ENCODE peak calls at places on chromosome 3, in six cellular contexts. B is ovary, G is stomach, X is transverse colon, I is HCT116, R is A549. E is an unnamed sample.

GRCh38 chr3:157327018-157327417 is 109.6 kb upstream of the PTX3 start:
- DNase-seq in B (no peak), G (no peak), X (no peak), I (no peak), R (no peak), E (no peak)

GRCh38 chr3:122859021-122859805 is 64.3 kb downstream of the SLC49A4 start:
- DNase-seq in B (no peak), G (no peak), X (no peak), I (no peak), R (no peak), E (no peak)

GRCh38 chr3:124699686-124700396 is 30.4 kb upstream of the UMPS start:
- DNase-seq in B (no peak), G (no peak), X (no peak), I (no peak), R (no peak), E (peak; percentile 72)

GRCh38 chr3:8445861-8446260 is 55.8 kb upstream of the LMCD1 start:
- DNase-seq in B (no peak), G (no peak), X (no peak), I (no peak), R (peak; percentile 82), E (no peak)

GRCh38 chr3:119812491-119813058 is 30.7 kb downstream of the NR1I2 start:
- DNase-seq in B (no peak), G (no peak), X (no peak), I (no peak), R (no peak), E (no peak)

GRCh38 chr3:110027446-110027845 is 690.1 kb upstream of the DPPA4 start:
- DNase-seq in B (no peak), G (no peak), X (no peak), I (peak; percentile 8), R (no peak), E (no peak)

GRCh38 chr3:23701711-23702110 is 104.0 kb upstream of the UBE2E1 start:
- DNase-seq in B (no peak), G (no peak), X (no peak), I (no peak), R (no peak), E (no peak)

GRCh38 chr3:10585945-10586344 is 80.6 kb upstream of the ATP2B2 start:
- DNase-seq in B (no peak), G (no peak), X (no peak), I (no peak), R (no peak), E (no peak)

GRCh38 chr3:64575211-64575844 is 112.5 kb downstream of the ADAMTS9 start:
- DNase-seq in B (no peak), G (no peak), X (no peak), I (peak; percentile 13), R (peak; percentile 25), E (no peak)

GRCh38 chr3:195616681-195617080 is 32.9 kb upstream of the APOD start:
- DNase-seq in B (no peak), G (no peak), X (no peak), I (no peak), R (no peak), E (no peak)

GRCh38 chr3:9884555-9885165 is 4.6 kb upstream of the CIDEC start:
- DNase-seq in B (no peak), G (no peak), X (no peak), I (peak; percentile 89), R (peak; percentile 93), E (no peak)

GRCh38 chr3:147417896-147418295 is 8.7 kb downstream of the ZIC1 start:
- DNase-seq in B (no peak), G (no peak), X (no peak), I (no peak), R (no peak), E (no peak)

GRCh38 chr3:169822540-169822939 is 9.8 kb upstream of the LRRC34 start:
- DNase-seq in B (no peak), G (no peak), X (peak; percentile 20), I (no peak), R (no peak), E (no peak)

GRCh38 chr3:89971329-89971728 is 863.9 kb downstream of the EPHA3 start:
- DNase-seq in B (no peak), G (no peak), X (no peak), I (no peak), R (no peak), E (no peak)

GRCh38 chr3:54994026-54994626 is 66.3 kb upstream of the LRTM1 start:
- DNase-seq in B (no peak), G (no peak), X (no peak), I (no peak), R (no peak), E (no peak)

GRCh38 chr3:50122661-50123391 is 32.3 kb upstream of the SEMA3F start:
- DNase-seq in B (no peak), G (no peak), X (no peak), I (no peak), R (no peak), E (no peak)

GRCh38 chr3:9122732-9123364 is 126.6 kb downstream of the SRGAP3 start:
- DNase-seq in B (no peak), G (no peak), X (peak; percentile 78), I (no peak), R (no peak), E (no peak)

GRCh38 chr3:4983739-4984510 is 4.7 kb downstream of the BHLHE40 start:
- DNase-seq in B (peak; percentile 34), G (peak; percentile 61), X (peak; percentile 72), I (peak; percentile 73), R (peak; percentile 75), E (no peak)

GRCh38 chr3:49900491-49901153 is 3.1 kb downstream of the MST1R start:
- DNase-seq in B (no peak), G (peak; percentile 93), X (peak; percentile 90), I (peak; percentile 92), R (peak; percentile 84), E (no peak)

GRCh38 chr3:48428863-48429415 is 947 bp downstream of the PLXNB1 start:
- DNase-seq in B (peak; percentile 70), G (peak; percentile 40), X (peak; percentile 60), I (no peak), R (no peak), E (peak; percentile 65)

GRCh38 chr3:105634719-105635118 is 234.1 kb downstream of the CBLB start:
- DNase-seq in B (no peak), G (no peak), X (no peak), I (no peak), R (no peak), E (no peak)

GRCh38 chr3:153740109-153740508 is 381.1 kb upstream of the ARHGEF26 start:
- DNase-seq in B (no peak), G (no peak), X (no peak), I (no peak), R (no peak), E (no peak)

GRCh38 chr3:17047162-17047561 is 162.4 kb downstream of the PLCL2 start:
- DNase-seq in B (no peak), G (no peak), X (no peak), I (no peak), R (no peak), E (no peak)

GRCh38 chr3:93906245-93906644 is 67.5 kb downstream of the PROS1 start:
- DNase-seq in B (peak; percentile 28), G (no peak), X (no peak), I (no peak), R (no peak), E (no peak)

GRCh38 chr3:121493431-121493830 is 52.4 kb downstream of the POLQ start:
- DNase-seq in B (no peak), G (no peak), X (no peak), I (no peak), R (no peak), E (no peak)

GRCh38 chr3:121491683-121492082 is 54.1 kb downstream of the POLQ start:
- DNase-seq in B (no peak), G (no peak), X (no peak), I (no peak), R (no peak), E (no peak)

GRCh38 chr3:121490161-121490560 is 55.6 kb downstream of the POLQ start:
- DNase-seq in B (no peak), G (no peak), X (no peak), I (no peak), R (no peak), E (no peak)

GRCh38 chr3:121483290-121483689 is 62.5 kb downstream of the POLQ start:
- DNase-seq in B (no peak), G (no peak), X (no peak), I (no peak), R (no peak), E (no peak)

GRCh38 chr3:121488628-121489027 is 57.2 kb downstream of the POLQ start:
- DNase-seq in B (no peak), G (no peak), X (no peak), I (no peak), R (no peak), E (no peak)
- TF ChIP-seq CTCF in B (no peak), G (no peak), X (no peak), I (peak; percentile 23), R (peak; percentile 15), E (no peak)

GRCh38 chr3:187746059-187746453 is 788 bp upstream of the BCL6 start:
- DNase-seq in B (no peak), G (no peak), X (no peak), I (no peak), R (no peak), E (no peak)
- TF ChIP-seq POLR2A in B (no peak), G (no peak), X (no peak), I (no peak), R (no peak), E (no peak)

GRCh38 chr3:182769673-182770072 is 23.6 kb upstream of the ATP11B start:
- DNase-seq in B (no peak), G (no peak), X (no peak), I (no peak), R (no peak), E (no peak)
- H3K4me1 ChIP-seq in B (no peaks in the 10 kb centered on the region), G (peaks cover 7% of the 10 kb centered on the region), X (no peaks in the 10 kb centered on the region), I (no peaks in the 10 kb centered on the region), R (no peaks in the 10 kb centered on the region), E (no peaks in the 10 kb centered on the region)

DNA sequence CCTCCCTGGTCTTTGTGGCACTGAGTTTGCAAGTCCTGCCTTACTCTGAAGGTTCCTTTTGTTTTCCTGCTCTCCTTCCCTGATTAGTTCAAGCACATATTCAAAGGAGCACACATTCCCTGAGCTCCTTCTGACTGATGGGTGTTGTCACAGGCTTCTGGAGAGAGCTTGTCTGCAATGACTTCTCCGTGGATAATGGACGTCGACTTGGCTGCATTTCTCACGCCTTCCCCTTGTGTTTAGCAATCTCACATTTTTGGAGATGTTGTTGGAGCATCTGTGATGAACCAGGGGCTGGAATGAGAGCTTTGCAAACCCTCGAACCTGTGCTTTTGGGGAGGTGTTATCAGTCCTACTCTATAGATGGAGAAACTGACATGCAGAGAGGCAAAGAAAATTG is 375.4 kb upstream of the PROK2 start:
- DNase-seq in B (no peak), G (no peak), X (no peak), I (no peak), R (no peak), E (no peak)
- TF ChIP-seq CTCF in B (no peak), G (no peak), X (no peak), I (no peak), R (no peak), E (no peak)

GRCh38 chr3:40505599-40506462 is at the start of gene ZNF620:
- DNase-seq in B (peak; percentile 82), G (peak; percentile 86), X (peak; percentile 83), I (peak; percentile 76), R (peak; percentile 86), E (peak; percentile 90)
- TF ChIP-seq POLR2A in B (peak; percentile 57), G (no peak), X (peak; percentile 66), I (peak; percentile 82), R (peak; percentile 32), E (no peak)